ENCODE peak calls at places on chromosomes 11 and 22, in six cellular contexts. D is A172, B is DMS53, A is HEK293T, J is substantia nigra, C is posterior cingulate gyrus. K is an unnamed sample.

GRCh38 chr11:103800406-103801114 is 235.9 kb upstream of the DDI1 start:
- DNase-seq in D (no peak), B (no peak), A (no peak), J (no peak), C (no peak), K (no peak)

GRCh38 chr11:1604181-1604580 is 4.1 kb downstream of the KRTAP5-3 start:
- DNase-seq in D (no peak), B (no peak), A (no peak), J (no peak), C (no peak), K (no peak)

GRCh38 chr11:110903830-110904229 is 191.6 kb upstream of the ARHGAP20 start:
- DNase-seq in D (no peak), B (no peak), A (peak), J (no peak), C (no peak), K (peak)

GRCh38 chr22:36510966-36511881 is 4.4 kb upstream of the FOXRED2 start:
- DNase-seq in D (peak), B (peak), A (peak), J (no peak), C (peak), K (no peak)

GRCh38 chr22:31039393-31039792 is 41.7 kb upstream of the SMTN start:
- DNase-seq in D (no peak), B (no peak), A (no peak), J (no peak), C (no peak), K (no peak)

GRCh38 chr22:27993774-27994350 is 74.8 kb upstream of the PITPNB start:
- DNase-seq in D (no peak), B (no peak), A (no peak), J (no peak), C (no peak), K (no peak)

GRCh38 chr11:66052664-66052982 is 459 bp downstream of the SF3B2 start:
- DNase-seq in D (no peak), B (no peak), A (no peak), J (no peak), C (no peak), K (no peak)

GRCh38 chr22:46286006-46286405 is 10.7 kb upstream of the GTSE1 start:
- DNase-seq in D (no peak), B (no peak), A (no peak), J (no peak), C (no peak), K (no peak)

GRCh38 chr22:39612811-39613548 is 42.4 kb downstream of the CACNA1I start:
- DNase-seq in D (no peak), B (no peak), A (no peak), J (no peak), C (no peak), K (no peak)

GRCh38 chr22:48146426-48146825 is 1384.0 kb downstream of the TBC1D22A start:
- DNase-seq in D (no peak), B (no peak), A (no peak), J (no peak), C (no peak), K (no peak)

GRCh38 chr11:61787928-61788491 is 4.4 kb downstream of the TMEM258 start:
- DNase-seq in D (peak), B (peak), A (peak), J (peak), C (peak), K (no peak)

GRCh38 chr11:27467181-27467913 is 5.2 kb downstream of the LGR4 start:
- DNase-seq in D (no peak), B (no peak), A (no peak), J (no peak), C (no peak), K (no peak)

GRCh38 chr11:57536947-57537654 is at the start of gene SMTNL1:
- DNase-seq in D (no peak), B (peak), A (no peak), J (no peak), C (no peak), K (no peak)

GRCh38 chr11:122816701-122817100 is 21.6 kb upstream of the CRTAM start:
- DNase-seq in D (no peak), B (no peak), A (no peak), J (no peak), C (no peak), K (no peak)

GRCh38 chr22:25488244-25489020 is 76.0 kb upstream of the GRK3 start:
- DNase-seq in D (peak), B (peak), A (peak), J (peak), C (no peak), K (no peak)

GRCh38 chr11:208177-208916 is 839 bp downstream of the RIC8A start:
- DNase-seq in D (peak), B (peak), A (peak), J (peak), C (peak), K (peak)

GRCh38 chr11:85766801-85767200 is 44.1 kb downstream of the SYTL2 start:
- DNase-seq in D (no peak), B (no peak), A (no peak), J (no peak), C (no peak), K (no peak)

GRCh38 chr22:20803696-20804324 is 29.9 kb downstream of the SERPIND1 start:
- DNase-seq in D (no peak), B (peak), A (peak), J (peak), C (peak), K (no peak)

GRCh38 chr22:27381960-27382742 is 419.4 kb downstream of the MN1 start:
- DNase-seq in D (no peak), B (no peak), A (no peak), J (no peak), C (no peak), K (peak)

GRCh38 chr11:61602775-61603569 is 22.1 kb upstream of the SYT7 start:
- DNase-seq in D (peak), B (peak), A (no peak), J (no peak), C (peak), K (peak)

GRCh38 chr11:34050967-34051348 is 573 bp upstream of the CAPRIN1 start:
- DNase-seq in D (no peak), B (peak), A (peak), J (no peak), C (no peak), K (no peak)

GRCh38 chr22:27801197-27801615 is 350 bp downstream of the MN1 start:
- DNase-seq in D (no peak), B (peak), A (peak), J (no peak), C (no peak), K (no peak)

GRCh38 chr11:70833011-70833410 is 419.4 kb downstream of the SHANK2 start:
- DNase-seq in D (no peak), B (no peak), A (no peak), J (no peak), C (no peak), K (no peak)

GRCh38 chr11:116276051-116277044 is 496.4 kb downstream of the BUD13 start:
- DNase-seq in D (peak), B (peak), A (peak), J (peak), C (peak), K (no peak)

GRCh38 chr11:102564110-102564509 is 33.6 kb upstream of the MMP7 start:
- DNase-seq in D (peak), B (peak), A (no peak), J (no peak), C (no peak), K (no peak)

GRCh38 chr11:102900346-102900745 is 25.6 kb upstream of the MMP12 start:
- DNase-seq in D (no peak), B (no peak), A (no peak), J (no peak), C (no peak), K (no peak)

GRCh38 chr22:49519117-49519737 is 308.4 kb downstream of the BRD1 start:
- DNase-seq in D (no peak), B (no peak), A (no peak), J (no peak), C (no peak), K (no peak)

GRCh38 chr11:111531156-111531555 is 9.4 kb upstream of the LAYN start:
- DNase-seq in D (no peak), B (no peak), A (no peak), J (no peak), C (no peak), K (no peak)

GRCh38 chr11:47524200-47524874 is 28.6 kb downstream of the CELF1 start:
- DNase-seq in D (no peak), B (peak), A (no peak), J (peak), C (peak), K (no peak)

GRCh38 chr11:70140859-70141489 is 62.1 kb upstream of the FADD start:
- DNase-seq in D (no peak), B (no peak), A (no peak), J (no peak), C (no peak), K (no peak)

GRCh38 chr22:39592104-39593060 is 21.8 kb downstream of the CACNA1I start:
- DNase-seq in D (peak), B (no peak), A (no peak), J (no peak), C (no peak), K (no peak)

GRCh38 chr11:67408437-67409200 is 4.7 kb downstream of the TBC1D10C start:
- DNase-seq in D (no peak), B (no peak), A (no peak), J (no peak), C (no peak), K (no peak)

GRCh38 chr11:75303544-75304224 is 47.8 kb downstream of the ARRB1 start:
- DNase-seq in D (no peak), B (no peak), A (no peak), J (peak), C (peak), K (no peak)

GRCh38 chr22:48779661-48780596 is 1047.7 kb downstream of the BRD1 start:
- DNase-seq in D (no peak), B (no peak), A (no peak), J (no peak), C (no peak), K (peak)

GRCh38 chr11:62536301-62536957 is 10.2 kb downstream of the AHNAK start:
- DNase-seq in D (no peak), B (peak), A (no peak), J (no peak), C (no peak), K (no peak)

GRCh38 chr11:126669416-126669815 is 313.9 kb downstream of the ST3GAL4 start:
- DNase-seq in D (no peak), B (no peak), A (no peak), J (no peak), C (no peak), K (no peak)

GRCh38 chr11:12824281-12825041 is 150.2 kb downstream of the TEAD1 start:
- DNase-seq in D (no peak), B (peak), A (no peak), J (no peak), C (no peak), K (no peak)